ENCODE peak calls at places on chromosome 5, in eight cellular contexts. One of them, this sample, is unnamed.

GRCh38 chr5:91122663-91123062 is 260.5 kb downstream of the ARRDC3 start:
- DNase-seq in mesendoderm: peak
- DNase-seq in HTR-8/SVneo: no peak
- DNase-seq in lower lobe of right lung: no peak
- DNase-seq in kidney tubule cell: no peak
- DNase-seq in kidney: no peak
- DNase-seq in HCT116: no peak
- DNase-seq in activated CD8-positive, alpha-beta memory T cell treated with anti-CD3 and anti-CD28 coated beads for 24 hours: no peak
- DNase-seq in this sample: no peak

GRCh38 chr5:132464155-132464939 is 26.2 kb downstream of the IRF1 start:
- DNase-seq in mesendoderm: peak
- DNase-seq in HTR-8/SVneo: no peak
- DNase-seq in lower lobe of right lung: no peak
- DNase-seq in kidney tubule cell: no peak
- DNase-seq in kidney: peak
- DNase-seq in HCT116: no peak
- DNase-seq in activated CD8-positive, alpha-beta memory T cell treated with anti-CD3 and anti-CD28 coated beads for 24 hours: no peak
- DNase-seq in this sample: no peak

GRCh38 chr5:168747987-168748777 is 169.0 kb upstream of the PANK3 start:
- DNase-seq in mesendoderm: peak
- DNase-seq in HTR-8/SVneo: peak
- DNase-seq in lower lobe of right lung: peak
- DNase-seq in kidney tubule cell: peak
- DNase-seq in kidney: no peak
- DNase-seq in HCT116: peak
- DNase-seq in activated CD8-positive, alpha-beta memory T cell treated with anti-CD3 and anti-CD28 coated beads for 24 hours: peak
- DNase-seq in this sample: no peak

GRCh38 chr5:126982195-126982594 is 48.2 kb downstream of the MARCHF3 start:
- DNase-seq in mesendoderm: no peak
- DNase-seq in HTR-8/SVneo: no peak
- DNase-seq in lower lobe of right lung: no peak
- DNase-seq in kidney tubule cell: no peak
- DNase-seq in kidney: no peak
- DNase-seq in HCT116: no peak
- DNase-seq in activated CD8-positive, alpha-beta memory T cell treated with anti-CD3 and anti-CD28 coated beads for 24 hours: no peak
- DNase-seq in this sample: no peak

GRCh38 chr5:111556504-111556903 is 44.2 kb upstream of the STARD4 start:
- DNase-seq in mesendoderm: no peak
- DNase-seq in HTR-8/SVneo: no peak
- DNase-seq in lower lobe of right lung: no peak
- DNase-seq in kidney tubule cell: no peak
- DNase-seq in kidney: no peak
- DNase-seq in HCT116: no peak
- DNase-seq in activated CD8-positive, alpha-beta memory T cell treated with anti-CD3 and anti-CD28 coated beads for 24 hours: no peak
- DNase-seq in this sample: no peak

GRCh38 chr5:157855404-157855994 is 3.4 kb downstream of the CLINT1 start:
- DNase-seq in mesendoderm: peak
- DNase-seq in HTR-8/SVneo: peak
- DNase-seq in lower lobe of right lung: no peak
- DNase-seq in kidney tubule cell: peak
- DNase-seq in kidney: no peak
- DNase-seq in HCT116: peak
- DNase-seq in activated CD8-positive, alpha-beta memory T cell treated with anti-CD3 and anti-CD28 coated beads for 24 hours: no peak
- DNase-seq in this sample: no peak

GRCh38 chr5:170312666-170313065 is 15.1 kb upstream of the LCP2 start:
- DNase-seq in mesendoderm: no peak
- DNase-seq in HTR-8/SVneo: no peak
- DNase-seq in lower lobe of right lung: no peak
- DNase-seq in kidney tubule cell: peak
- DNase-seq in kidney: no peak
- DNase-seq in HCT116: no peak
- DNase-seq in activated CD8-positive, alpha-beta memory T cell treated with anti-CD3 and anti-CD28 coated beads for 24 hours: peak
- DNase-seq in this sample: no peak

GRCh38 chr5:127013407-127013806 is 17.0 kb downstream of the MARCHF3 start:
- DNase-seq in mesendoderm: no peak
- DNase-seq in HTR-8/SVneo: no peak
- DNase-seq in lower lobe of right lung: no peak
- DNase-seq in kidney tubule cell: no peak
- DNase-seq in kidney: no peak
- DNase-seq in HCT116: no peak
- DNase-seq in activated CD8-positive, alpha-beta memory T cell treated with anti-CD3 and anti-CD28 coated beads for 24 hours: no peak
- DNase-seq in this sample: no peak

GRCh38 chr5:135392256-135392655 is 6.8 kb downstream of the MACROH2A1 start:
- DNase-seq in mesendoderm: no peak
- DNase-seq in HTR-8/SVneo: no peak
- DNase-seq in lower lobe of right lung: no peak
- DNase-seq in kidney tubule cell: peak
- DNase-seq in kidney: no peak
- DNase-seq in HCT116: no peak
- DNase-seq in activated CD8-positive, alpha-beta memory T cell treated with anti-CD3 and anti-CD28 coated beads for 24 hours: no peak
- DNase-seq in this sample: no peak

GRCh38 chr5:218457-219289 is 553 bp downstream of the SDHA start:
- DNase-seq in mesendoderm: peak
- DNase-seq in HTR-8/SVneo: no peak
- DNase-seq in lower lobe of right lung: peak
- DNase-seq in kidney tubule cell: peak
- DNase-seq in kidney: peak
- DNase-seq in HCT116: no peak
- DNase-seq in activated CD8-positive, alpha-beta memory T cell treated with anti-CD3 and anti-CD28 coated beads for 24 hours: peak
- DNase-seq in this sample: peak

GRCh38 chr5:82054004-82054710 is 82.3 kb downstream of the ATG10 start:
- DNase-seq in mesendoderm: peak
- DNase-seq in HTR-8/SVneo: no peak
- DNase-seq in lower lobe of right lung: no peak
- DNase-seq in kidney tubule cell: no peak
- DNase-seq in kidney: no peak
- DNase-seq in HCT116: no peak
- DNase-seq in activated CD8-positive, alpha-beta memory T cell treated with anti-CD3 and anti-CD28 coated beads for 24 hours: no peak
- DNase-seq in this sample: no peak

GRCh38 chr5:176823869-176824412 is 13.6 kb downstream of the UNC5A start:
- DNase-seq in mesendoderm: no peak
- DNase-seq in HTR-8/SVneo: no peak
- DNase-seq in lower lobe of right lung: no peak
- DNase-seq in kidney tubule cell: no peak
- DNase-seq in kidney: no peak
- DNase-seq in HCT116: no peak
- DNase-seq in activated CD8-positive, alpha-beta memory T cell treated with anti-CD3 and anti-CD28 coated beads for 24 hours: no peak
- DNase-seq in this sample: no peak

GRCh38 chr5:167358868-167359492 is 932.5 kb upstream of the WWC1 start:
- DNase-seq in mesendoderm: peak
- DNase-seq in HTR-8/SVneo: no peak
- DNase-seq in lower lobe of right lung: no peak
- DNase-seq in kidney tubule cell: no peak
- DNase-seq in kidney: no peak
- DNase-seq in HCT116: no peak
- DNase-seq in activated CD8-positive, alpha-beta memory T cell treated with anti-CD3 and anti-CD28 coated beads for 24 hours: no peak
- DNase-seq in this sample: no peak

GRCh38 chr5:158414780-158415179 is 555.8 kb upstream of the CLINT1 start:
- DNase-seq in mesendoderm: no peak
- DNase-seq in HTR-8/SVneo: peak
- DNase-seq in lower lobe of right lung: no peak
- DNase-seq in kidney tubule cell: peak
- DNase-seq in kidney: no peak
- DNase-seq in HCT116: no peak
- DNase-seq in activated CD8-positive, alpha-beta memory T cell treated with anti-CD3 and anti-CD28 coated beads for 24 hours: no peak
- DNase-seq in this sample: no peak

GRCh38 chr5:102531506-102531905 is 32.7 kb upstream of the SLCO6A1 start:
- DNase-seq in mesendoderm: no peak
- DNase-seq in HTR-8/SVneo: no peak
- DNase-seq in lower lobe of right lung: no peak
- DNase-seq in kidney tubule cell: no peak
- DNase-seq in kidney: no peak
- DNase-seq in HCT116: no peak
- DNase-seq in activated CD8-positive, alpha-beta memory T cell treated with anti-CD3 and anti-CD28 coated beads for 24 hours: no peak
- DNase-seq in this sample: no peak

GRCh38 chr5:108747111-108748009 is at the start of gene FER:
- DNase-seq in mesendoderm: peak
- DNase-seq in HTR-8/SVneo: peak
- DNase-seq in lower lobe of right lung: no peak
- DNase-seq in kidney tubule cell: peak
- DNase-seq in kidney: no peak
- DNase-seq in HCT116: peak
- DNase-seq in activated CD8-positive, alpha-beta memory T cell treated with anti-CD3 and anti-CD28 coated beads for 24 hours: peak
- DNase-seq in this sample: no peak

GRCh38 chr5:923473-923873 is 30.8 kb downstream of the TRIP13 start:
- DNase-seq in mesendoderm: peak
- DNase-seq in HTR-8/SVneo: peak
- DNase-seq in lower lobe of right lung: peak
- DNase-seq in kidney tubule cell: peak
- DNase-seq in kidney: peak
- DNase-seq in HCT116: peak
- DNase-seq in activated CD8-positive, alpha-beta memory T cell treated with anti-CD3 and anti-CD28 coated beads for 24 hours: peak
- DNase-seq in this sample: peak

GRCh38 chr5:80308526-80308925 is 11.3 kb upstream of the SPZ1 start:
- DNase-seq in mesendoderm: peak
- DNase-seq in HTR-8/SVneo: no peak
- DNase-seq in lower lobe of right lung: no peak
- DNase-seq in kidney tubule cell: no peak
- DNase-seq in kidney: no peak
- DNase-seq in HCT116: no peak
- DNase-seq in activated CD8-positive, alpha-beta memory T cell treated with anti-CD3 and anti-CD28 coated beads for 24 hours: no peak
- DNase-seq in this sample: no peak

GRCh38 chr5:54900906-54901725 is 84.3 kb downstream of the ESM1 start:
- DNase-seq in mesendoderm: no peak
- DNase-seq in HTR-8/SVneo: no peak
- DNase-seq in lower lobe of right lung: no peak
- DNase-seq in kidney tubule cell: peak
- DNase-seq in kidney: peak
- DNase-seq in HCT116: no peak
- DNase-seq in activated CD8-positive, alpha-beta memory T cell treated with anti-CD3 and anti-CD28 coated beads for 24 hours: no peak
- DNase-seq in this sample: no peak

GRCh38 chr5:91357806-91358205 is 25.3 kb downstream of the ARRDC3 start:
- DNase-seq in mesendoderm: no peak
- DNase-seq in HTR-8/SVneo: no peak
- DNase-seq in lower lobe of right lung: no peak
- DNase-seq in kidney tubule cell: no peak
- DNase-seq in kidney: no peak
- DNase-seq in HCT116: no peak
- DNase-seq in activated CD8-positive, alpha-beta memory T cell treated with anti-CD3 and anti-CD28 coated beads for 24 hours: no peak
- DNase-seq in this sample: no peak

GRCh38 chr5:172145870-172146747 is 41.9 kb downstream of the STK10 start:
- DNase-seq in mesendoderm: peak
- DNase-seq in HTR-8/SVneo: no peak
- DNase-seq in lower lobe of right lung: no peak
- DNase-seq in kidney tubule cell: peak
- DNase-seq in kidney: no peak
- DNase-seq in HCT116: no peak
- DNase-seq in activated CD8-positive, alpha-beta memory T cell treated with anti-CD3 and anti-CD28 coated beads for 24 hours: no peak
- DNase-seq in this sample: no peak

This sample was measured in upper lobe of right lung.